ENCODE peak calls at places on chromosomes 1 and 21, in eight cellular contexts. E is Peyer's patch, Q is lung, J is WERI-Rb-1, M is PC-3, I is prostate gland, G is SK-N-SH, K is GM06990. O is an unnamed sample. For H3K36me3, the result is how much of the 10 kb centered on the place peaks cover.

GRCh38 chr1:153354515-153355193 is 3.0 kb upstream of the S100A9 start:
- DNase-seq in I (no peak), J (peak), G (no peak), M (no peak), Q (no peak), E (no peak), K (no peak), O (peak)

GRCh38 chr1:23394664-23395063 is 25.0 kb upstream of the ZNF436 start:
- DNase-seq in G (peak), E (peak), M (no peak), J (no peak), Q (peak), K (no peak), I (no peak), O (peak)

GRCh38 chr21:17461582-17461981 is 51.3 kb upstream of the CXADR start:
- DNase-seq in K (no peak), E (no peak), I (no peak), G (no peak), Q (no peak), M (peak), J (no peak), O (no peak)

GRCh38 chr1:145983959-145984830 is 12.2 kb downstream of the TXNIP start:
- DNase-seq in K (no peak), M (no peak), G (no peak), J (no peak), I (no peak), Q (no peak), E (no peak), O (no peak)

GRCh38 chr1:214146523-214146922 is 134.4 kb upstream of the SMYD2 start:
- DNase-seq in G (no peak), Q (no peak), J (no peak), M (peak), K (no peak), E (no peak), I (no peak), O (no peak)

GRCh38 chr1:174131032-174131638 is 28.2 kb upstream of the RABGAP1L start:
- DNase-seq in G (no peak), E (no peak), I (no peak), J (peak), K (no peak), Q (no peak), M (no peak), O (no peak)

GRCh38 chr21:41571938-41572510 is 64.1 kb upstream of the TMPRSS2 start:
- DNase-seq in Q (no peak), K (no peak), I (no peak), J (no peak), M (peak), G (no peak), E (no peak), O (no peak)

GRCh38 chr1:183069562-183070216 is 46.5 kb downstream of the LAMC1 start:
- DNase-seq in I (peak), E (no peak), Q (peak), G (no peak), M (peak), J (no peak), K (no peak), O (no peak)

GRCh38 chr1:7573481-7573880 is 197.6 kb upstream of the VAMP3 start:
- DNase-seq in G (no peak), K (no peak), I (no peak), E (no peak), J (no peak), M (no peak), Q (no peak), O (no peak)

GRCh38 chr1:46595127-46595526 is 8.9 kb downstream of the MKNK1 start:
- DNase-seq in E (no peak), Q (peak), J (no peak), M (no peak), G (no peak), I (no peak), K (no peak), O (no peak)

DNA sequence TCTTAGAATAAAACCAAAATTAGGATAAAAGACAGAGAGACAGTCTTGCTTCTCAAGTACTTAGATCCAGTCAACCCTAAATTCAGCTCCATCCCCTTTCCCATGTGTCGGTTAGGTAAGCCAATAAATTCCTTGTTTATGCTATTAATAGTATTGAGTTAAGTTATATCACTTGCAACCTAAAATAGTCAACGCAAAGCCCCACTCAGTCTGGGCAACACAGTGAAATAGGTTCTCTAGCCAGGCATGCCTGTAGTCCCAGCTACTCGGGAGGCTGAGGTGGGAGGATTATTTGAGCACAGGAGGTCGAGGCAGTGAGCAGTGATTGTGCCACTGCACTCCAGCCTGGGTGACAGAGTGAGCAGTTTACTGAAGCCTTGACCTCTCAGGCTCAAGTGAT is 14.6 kb downstream of the TAF13 start:
- DNase-seq in K (no peak), Q (no peak), J (no peak), M (no peak), G (no peak), I (no peak), E (no peak), O (no peak)
- H3K36me3 ChIP-seq in K (under half), Q (under half), J (under half), M (under half), G (under half), I (under half), E (under half), O (under half)

DNA sequence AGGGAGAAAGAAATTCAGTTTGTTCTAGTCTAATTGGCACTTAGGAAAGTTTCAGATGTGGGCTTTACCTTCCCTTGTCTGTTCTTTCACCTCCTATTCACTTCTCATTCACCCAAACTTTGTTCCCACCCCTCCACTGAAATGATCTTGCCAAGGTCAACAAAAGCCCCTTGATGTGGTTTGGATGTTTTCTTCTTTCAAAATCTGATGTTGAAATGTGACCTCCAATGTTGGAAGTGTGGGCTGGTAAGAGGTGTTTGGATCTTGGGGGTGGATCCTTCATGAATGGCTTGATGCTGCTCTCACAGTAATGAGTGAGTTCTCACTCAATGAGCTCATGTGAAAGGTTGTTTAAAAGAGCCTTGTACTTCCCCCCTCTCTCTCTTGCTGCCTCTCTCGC is 379.3 kb downstream of the HHIPL2 start:
- DNase-seq in M (no peak), E (no peak), Q (no peak), I (no peak), G (no peak), J (no peak), K (no peak), O (no peak)
- H3K36me3 ChIP-seq in M (under half), E (under half), Q (under half), I (under half), G (under half), J (under half), K (under half), O (under half)

DNA sequence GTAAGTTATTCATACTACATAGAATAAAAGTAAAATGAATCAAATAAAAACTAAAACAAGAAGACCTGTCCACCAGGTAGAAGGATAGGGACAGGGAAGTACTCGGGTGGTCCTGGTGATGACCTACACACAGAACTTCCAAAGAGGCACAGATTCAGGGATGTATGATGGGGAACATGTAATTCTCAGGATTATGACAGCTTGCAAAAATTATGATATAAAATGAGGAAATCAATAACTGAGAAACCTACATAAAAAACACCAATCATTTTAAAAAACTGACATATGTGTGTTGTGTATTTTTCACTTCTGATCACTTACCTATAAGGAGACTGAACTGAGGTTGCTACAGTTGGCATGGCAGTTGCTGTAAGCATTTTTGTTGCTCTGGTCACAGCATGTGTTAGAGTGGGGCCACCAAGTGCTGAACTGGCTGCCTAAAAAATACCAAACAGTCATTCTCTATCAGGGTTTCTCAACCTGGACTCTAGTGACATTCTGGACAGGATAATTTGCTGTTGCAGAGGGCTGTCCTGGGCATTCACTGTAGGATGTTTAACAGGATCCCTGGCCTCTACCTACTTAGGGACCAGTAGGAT is 73.8 kb downstream of the USP24 start:
- DNase-seq in I (no peak), G (no peak), E (no peak), J (no peak), K (no peak), M (no peak), Q (no peak), O (no peak)
- H3K36me3 ChIP-seq in I (under half), G (half or more), E (half or more), J (half or more), K (under half), M (half or more), Q (under half), O (under half)

DNA sequence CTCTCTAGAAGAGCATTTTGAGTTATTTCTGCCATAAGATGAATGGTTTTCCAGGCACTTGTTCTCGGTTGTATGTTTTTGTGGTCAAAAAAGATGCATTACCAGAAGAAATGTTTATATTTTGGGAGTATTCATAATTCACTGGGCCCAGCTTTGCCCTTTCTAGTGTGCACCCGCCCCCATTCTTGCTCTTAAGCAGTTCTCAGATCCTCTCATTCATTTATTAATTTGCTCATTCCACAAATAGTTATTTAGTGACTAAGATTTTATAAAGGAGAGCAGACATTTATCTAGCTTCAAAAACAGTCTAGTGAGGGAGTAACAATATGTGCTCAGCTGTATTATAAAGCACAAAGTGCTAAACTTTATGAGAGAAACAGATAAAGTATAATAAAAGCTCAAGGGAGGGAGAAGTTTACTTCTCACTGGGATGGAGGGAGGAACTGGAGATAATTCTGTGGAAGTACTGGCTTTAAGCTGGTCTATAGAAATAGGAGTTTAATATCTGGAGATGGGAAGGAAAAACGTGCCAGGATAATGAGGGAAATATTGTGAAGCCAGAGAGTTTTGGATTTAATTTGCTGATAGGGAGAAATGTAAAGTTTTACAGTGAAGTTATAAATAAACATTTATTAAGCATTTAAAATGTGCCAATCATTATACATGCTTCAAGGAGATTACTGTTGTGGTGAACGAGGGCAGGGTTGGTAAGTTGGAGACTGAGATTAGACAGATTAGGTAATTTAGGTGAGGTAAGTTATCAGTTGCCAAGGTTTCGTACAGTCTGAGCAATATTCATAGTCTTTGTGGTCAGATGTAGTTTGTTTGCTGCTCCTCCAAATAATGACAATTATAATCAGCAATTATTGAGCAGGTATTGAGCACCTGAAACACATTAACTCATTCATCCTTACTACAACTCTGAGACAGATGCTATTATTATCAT is 9.1 kb upstream of the MACF1 start:
- DNase-seq in Q (no peak), E (no peak), J (no peak), G (no peak), M (peak), K (peak), I (no peak), O (no peak)
- H3K36me3 ChIP-seq in Q (under half), E (under half), J (under half), G (under half), M (under half), K (under half), I (under half), O (under half)

DNA sequence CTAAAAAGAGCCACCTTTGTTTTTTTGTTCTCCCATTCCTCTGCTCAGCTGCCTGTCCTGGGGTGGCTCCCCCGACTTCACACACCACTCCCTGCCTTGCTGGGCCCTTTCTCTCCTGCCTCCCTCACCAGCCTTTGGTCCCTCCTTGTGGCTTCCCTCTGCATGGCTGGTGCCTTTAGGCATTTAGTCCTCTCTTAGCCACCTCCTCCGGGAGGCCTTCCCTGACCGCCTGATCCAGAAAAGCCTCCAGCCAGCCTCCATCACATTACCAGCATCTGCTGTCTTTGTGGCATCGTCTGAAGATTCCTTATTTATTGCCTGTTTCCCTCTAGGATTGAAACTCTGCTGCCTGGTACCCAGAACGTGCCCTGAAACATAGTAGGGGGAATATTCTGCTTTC is 46.2 kb upstream of the ACOT11 start:
- DNase-seq in Q (no peak), J (no peak), G (no peak), K (no peak), M (no peak), I (no peak), E (no peak), O (no peak)
- H3K36me3 ChIP-seq in Q (under half), J (under half), G (under half), K (under half), M (under half), I (under half), E (under half), O (under half)

DNA sequence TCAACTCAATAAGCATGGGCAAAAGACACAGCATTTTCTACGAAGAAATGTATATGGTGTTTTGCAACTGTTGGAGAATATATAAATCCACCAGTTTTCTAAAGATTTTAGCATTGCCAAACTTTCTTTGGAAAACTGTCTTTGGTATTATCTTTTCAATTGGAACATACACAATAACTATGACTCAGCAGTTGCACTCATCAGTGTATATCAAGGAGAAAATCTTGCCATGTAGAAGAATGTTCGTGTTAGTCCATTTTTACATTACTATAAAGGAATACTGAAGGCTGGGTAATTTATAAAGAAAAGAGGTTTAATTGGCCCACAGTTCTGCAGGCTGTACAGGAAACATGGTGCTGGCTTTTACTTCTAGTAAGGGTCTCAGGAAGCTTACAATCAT is 41.1 kb downstream of the PRKAA2 start:
- DNase-seq in Q (no peak), I (no peak), J (no peak), M (peak), G (no peak), K (no peak), E (no peak), O (no peak)
- H3K36me3 ChIP-seq in Q (under half), I (under half), J (under half), M (under half), G (under half), K (under half), E (under half), O (under half)

DNA sequence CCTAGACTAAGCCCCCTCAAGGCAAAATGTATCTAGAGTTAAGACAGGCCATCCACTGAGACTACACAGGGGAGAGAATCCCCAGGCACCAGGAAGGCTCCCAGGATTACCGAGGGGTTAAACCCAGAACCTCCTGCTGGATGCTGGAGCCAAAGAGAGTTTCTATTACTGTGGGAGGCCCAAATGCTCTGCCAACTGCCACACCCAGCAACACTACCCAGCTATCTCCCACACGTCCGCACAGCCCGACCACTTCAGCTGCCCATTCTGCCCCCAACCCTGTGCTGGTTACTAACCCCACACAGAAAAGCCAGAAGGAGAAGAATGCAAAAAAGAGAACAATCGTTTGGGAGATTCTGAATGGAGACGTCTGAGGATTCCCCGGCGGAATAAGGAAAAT is 63.6 kb downstream of the CD46 start:
- DNase-seq in J (no peak), Q (no peak), G (no peak), M (no peak), K (no peak), E (no peak), I (no peak), O (no peak)
- H3K36me3 ChIP-seq in J (half or more), Q (under half), G (under half), M (under half), K (half or more), E (half or more), I (under half), O (under half)

O was measured in H7.